ENCODE peak calls at places on chromosomes 5 and 9, in nine cellular contexts. One of them, this sample, is unnamed.

GRCh38 chr9:95100071-95100627 is 217.4 kb downstream of the FANCC start:
- DNase-seq in NCI-H510A treated with DMSO at 0.1 percent for 48 hours: no peak
- DNase-seq in ACHN: no peak
- DNase-seq in nephron progenitor cell: no peak
- DNase-seq in cardiac muscle cell: no peak
- DNase-seq in H9: no peak
- DNase-seq in RCC 7860: peak
- DNase-seq in Caki2: no peak
- DNase-seq in A549: no peak
- DNase-seq in this sample: no peak

GRCh38 chr9:105405514-105406131 is 42.2 kb upstream of the FSD1L start:
- DNase-seq in NCI-H510A treated with DMSO at 0.1 percent for 48 hours: peak
- DNase-seq in ACHN: peak
- DNase-seq in nephron progenitor cell: no peak
- DNase-seq in cardiac muscle cell: no peak
- DNase-seq in H9: no peak
- DNase-seq in RCC 7860: no peak
- DNase-seq in Caki2: no peak
- DNase-seq in A549: no peak
- DNase-seq in this sample: no peak

GRCh38 chr5:80055491-80056170 is 20.5 kb downstream of the THBS4 start:
- DNase-seq in NCI-H510A treated with DMSO at 0.1 percent for 48 hours: peak
- DNase-seq in ACHN: no peak
- DNase-seq in nephron progenitor cell: no peak
- DNase-seq in cardiac muscle cell: no peak
- DNase-seq in H9: peak
- DNase-seq in RCC 7860: no peak
- DNase-seq in Caki2: no peak
- DNase-seq in A549: no peak
- DNase-seq in this sample: no peak

GRCh38 chr5:156482816-156483215 is 155.9 kb downstream of the SGCD start:
- DNase-seq in NCI-H510A treated with DMSO at 0.1 percent for 48 hours: no peak
- DNase-seq in ACHN: no peak
- DNase-seq in nephron progenitor cell: no peak
- DNase-seq in cardiac muscle cell: peak
- DNase-seq in H9: no peak
- DNase-seq in RCC 7860: no peak
- DNase-seq in Caki2: no peak
- DNase-seq in A549: no peak
- DNase-seq in this sample: no peak

GRCh38 chr5:1874820-1875219 is 7.9 kb downstream of the IRX4 start:
- DNase-seq in NCI-H510A treated with DMSO at 0.1 percent for 48 hours: no peak
- DNase-seq in ACHN: no peak
- DNase-seq in nephron progenitor cell: peak
- DNase-seq in cardiac muscle cell: no peak
- DNase-seq in H9: no peak
- DNase-seq in RCC 7860: no peak
- DNase-seq in Caki2: no peak
- DNase-seq in A549: no peak
- DNase-seq in this sample: no peak

GRCh38 chr5:5335708-5336211 is 86.7 kb upstream of the ICE1 start:
- DNase-seq in NCI-H510A treated with DMSO at 0.1 percent for 48 hours: no peak
- DNase-seq in ACHN: peak
- DNase-seq in nephron progenitor cell: no peak
- DNase-seq in cardiac muscle cell: peak
- DNase-seq in H9: no peak
- DNase-seq in RCC 7860: peak
- DNase-seq in Caki2: peak
- DNase-seq in A549: peak
- DNase-seq in this sample: peak

GRCh38 chr5:112757468-112758208 is 20.0 kb downstream of the APC start:
- DNase-seq in NCI-H510A treated with DMSO at 0.1 percent for 48 hours: peak
- DNase-seq in ACHN: peak
- DNase-seq in nephron progenitor cell: no peak
- DNase-seq in cardiac muscle cell: peak
- DNase-seq in H9: no peak
- DNase-seq in RCC 7860: peak
- DNase-seq in Caki2: peak
- DNase-seq in A549: peak
- DNase-seq in this sample: peak

GRCh38 chr5:58505502-58505901 is 14.3 kb downstream of the GAPT start:
- DNase-seq in NCI-H510A treated with DMSO at 0.1 percent for 48 hours: no peak
- DNase-seq in ACHN: no peak
- DNase-seq in nephron progenitor cell: no peak
- DNase-seq in cardiac muscle cell: no peak
- DNase-seq in H9: no peak
- DNase-seq in RCC 7860: no peak
- DNase-seq in Caki2: no peak
- DNase-seq in A549: no peak
- DNase-seq in this sample: no peak

GRCh38 chr5:132475939-132476852 is 14.4 kb downstream of the IRF1 start:
- DNase-seq in NCI-H510A treated with DMSO at 0.1 percent for 48 hours: no peak
- DNase-seq in ACHN: no peak
- DNase-seq in nephron progenitor cell: no peak
- DNase-seq in cardiac muscle cell: no peak
- DNase-seq in H9: no peak
- DNase-seq in RCC 7860: no peak
- DNase-seq in Caki2: no peak
- DNase-seq in A549: no peak
- DNase-seq in this sample: no peak

GRCh38 chr9:134965421-134965820 is 47.7 kb upstream of the FCN1 start:
- DNase-seq in NCI-H510A treated with DMSO at 0.1 percent for 48 hours: no peak
- DNase-seq in ACHN: no peak
- DNase-seq in nephron progenitor cell: no peak
- DNase-seq in cardiac muscle cell: no peak
- DNase-seq in H9: no peak
- DNase-seq in RCC 7860: no peak
- DNase-seq in Caki2: no peak
- DNase-seq in A549: no peak
- DNase-seq in this sample: no peak

GRCh38 chr5:62731011-62731410 is 152.4 kb downstream of the LRRC70 start:
- DNase-seq in NCI-H510A treated with DMSO at 0.1 percent for 48 hours: no peak
- DNase-seq in ACHN: no peak
- DNase-seq in nephron progenitor cell: no peak
- DNase-seq in cardiac muscle cell: no peak
- DNase-seq in H9: no peak
- DNase-seq in RCC 7860: no peak
- DNase-seq in Caki2: no peak
- DNase-seq in A549: no peak
- DNase-seq in this sample: no peak

GRCh38 chr5:138956801-138957200 is 81.7 kb upstream of the LRRTM2 start:
- DNase-seq in NCI-H510A treated with DMSO at 0.1 percent for 48 hours: no peak
- DNase-seq in ACHN: no peak
- DNase-seq in nephron progenitor cell: no peak
- DNase-seq in cardiac muscle cell: no peak
- DNase-seq in H9: no peak
- DNase-seq in RCC 7860: no peak
- DNase-seq in Caki2: no peak
- DNase-seq in A549: no peak
- DNase-seq in this sample: no peak

GRCh38 chr5:132369012-132369470 is 469 bp upstream of the SLC22A5 start:
- DNase-seq in NCI-H510A treated with DMSO at 0.1 percent for 48 hours: peak
- DNase-seq in ACHN: peak
- DNase-seq in nephron progenitor cell: no peak
- DNase-seq in cardiac muscle cell: no peak
- DNase-seq in H9: no peak
- DNase-seq in RCC 7860: peak
- DNase-seq in Caki2: no peak
- DNase-seq in A549: no peak
- DNase-seq in this sample: no peak

GRCh38 chr9:119003218-119003617 is 366.0 kb downstream of the BRINP1 start:
- DNase-seq in NCI-H510A treated with DMSO at 0.1 percent for 48 hours: no peak
- DNase-seq in ACHN: peak
- DNase-seq in nephron progenitor cell: no peak
- DNase-seq in cardiac muscle cell: no peak
- DNase-seq in H9: no peak
- DNase-seq in RCC 7860: peak
- DNase-seq in Caki2: no peak
- DNase-seq in A549: no peak
- DNase-seq in this sample: no peak

GRCh38 chr5:178078197-178078995 is 34.9 kb upstream of the N4BP3 start:
- DNase-seq in NCI-H510A treated with DMSO at 0.1 percent for 48 hours: no peak
- DNase-seq in ACHN: no peak
- DNase-seq in nephron progenitor cell: no peak
- DNase-seq in cardiac muscle cell: peak
- DNase-seq in H9: no peak
- DNase-seq in RCC 7860: peak
- DNase-seq in Caki2: peak
- DNase-seq in A549: no peak
- DNase-seq in this sample: peak

GRCh38 chr9:92714787-92715487 is 45.0 kb upstream of the IPPK start:
- DNase-seq in NCI-H510A treated with DMSO at 0.1 percent for 48 hours: no peak
- DNase-seq in ACHN: no peak
- DNase-seq in nephron progenitor cell: no peak
- DNase-seq in cardiac muscle cell: no peak
- DNase-seq in H9: no peak
- DNase-seq in RCC 7860: no peak
- DNase-seq in Caki2: no peak
- DNase-seq in A549: no peak
- DNase-seq in this sample: no peak

GRCh38 chr9:105930007-105930627 is 235.8 kb downstream of the TMEM38B start:
- DNase-seq in NCI-H510A treated with DMSO at 0.1 percent for 48 hours: no peak
- DNase-seq in ACHN: no peak
- DNase-seq in nephron progenitor cell: no peak
- DNase-seq in cardiac muscle cell: no peak
- DNase-seq in H9: no peak
- DNase-seq in RCC 7860: no peak
- DNase-seq in Caki2: no peak
- DNase-seq in A549: no peak
- DNase-seq in this sample: no peak

GRCh38 chr5:12354686-12355085 is 450.4 kb upstream of the CTNND2 start:
- DNase-seq in NCI-H510A treated with DMSO at 0.1 percent for 48 hours: no peak
- DNase-seq in ACHN: no peak
- DNase-seq in nephron progenitor cell: no peak
- DNase-seq in cardiac muscle cell: no peak
- DNase-seq in H9: no peak
- DNase-seq in RCC 7860: no peak
- DNase-seq in Caki2: no peak
- DNase-seq in A549: no peak
- DNase-seq in this sample: no peak

This sample was measured in HTR-8/SVneo.